ENCODE peak calls at places on chromosomes 1 and 21, in five cellular contexts. N is heart right ventricle, K is osteoblast, O is tibial nerve, R is IMR-90. U is an unnamed sample. For H3K4me1 and H3K9me3, the result is how much of the 10 kb centered on the place peaks cover.

GRCh38 chr1:193545171-193545570 is 358.8 kb upstream of the B3GALT2 start:
- DNase-seq in N (no peak), K (no peak), O (no peak), R (no peak), U (no peak)

GRCh38 chr1:95171270-95172245 is 54.4 kb downstream of the TLCD4 start:
- DNase-seq in N (no peak), K (no peak), O (no peak), R (no peak), U (no peak)

GRCh38 chr1:200372095-200372884 is 37.5 kb downstream of the ZNF281 start:
- DNase-seq in N (no peak), K (peak), O (no peak), R (peak), U (no peak)

GRCh38 chr1:2347907-2348306 is 43.4 kb downstream of the MORN1 start:
- DNase-seq in N (no peak), K (peak), O (no peak), R (no peak), U (peak)

GRCh38 chr1:78668427-78668826 is 18.8 kb downstream of the IFI44 start:
- DNase-seq in N (no peak), K (no peak), O (no peak), R (no peak), U (no peak)

GRCh38 chr1:5722635-5723157 is 269.5 kb downstream of the NPHP4 start:
- DNase-seq in N (no peak), K (peak), O (no peak), R (no peak), U (no peak)

GRCh38 chr1:205961970-205962820 is 18.9 kb upstream of the SLC26A9 start:
- DNase-seq in N (peak), K (peak), O (no peak), R (peak), U (no peak)

GRCh38 chr1:203290261-203291089 is 14.8 kb upstream of the BTG2 start:
- DNase-seq in N (peak), K (peak), O (peak), R (peak), U (peak)

GRCh38 chr1:176149939-176150807 is 56.9 kb downstream of the COP1 start:
- DNase-seq in N (no peak), K (no peak), O (no peak), R (no peak), U (no peak)

GRCh38 chr1:14300991-14301703 is 297.3 kb upstream of the KAZN start:
- DNase-seq in N (peak), K (no peak), O (no peak), R (no peak), U (peak)

GRCh38 chr21:31509108-31510017 is 150.1 kb upstream of the SOD1 start:
- DNase-seq in N (no peak), K (no peak), O (no peak), R (no peak), U (no peak)

GRCh38 chr1:8239039-8239305 is 78.9 kb upstream of the SLC45A1 start:
- DNase-seq in N (no peak), K (no peak), O (peak), R (peak), U (peak)

GRCh38 chr1:153488731-153489130 is 28.3 kb upstream of the S100A7 start:
- DNase-seq in N (peak), K (peak), O (no peak), R (no peak), U (no peak)

GRCh38 chr1:174875306-174875705 is 124.4 kb upstream of the CACYBP start:
- DNase-seq in N (no peak), K (no peak), O (no peak), R (no peak), U (no peak)

GRCh38 chr1:217417363-217417762 is 213.5 kb downstream of the GPATCH2 start:
- DNase-seq in N (no peak), K (no peak), O (no peak), R (no peak), U (no peak)

GRCh38 chr1:202247837-202248795 is 54.5 kb downstream of the LGR6 start:
- DNase-seq in N (no peak), K (peak), O (no peak), R (no peak), U (no peak)

GRCh38 chr1:118317836-118318614 is 133.0 kb upstream of the SPAG17 start:
- DNase-seq in N (no peak), K (no peak), O (no peak), R (no peak), U (peak)

GRCh38 chr1:214638474-214638807 is 35.4 kb downstream of the CENPF start:
- DNase-seq in N (no peak), K (no peak), O (no peak), R (no peak), U (peak)

GRCh38 chr1:203465943-203466342 is 9.7 kb upstream of the PRELP start:
- DNase-seq in N (peak), K (no peak), O (peak), R (no peak), U (peak)

GRCh38 chr21:16071082-16071481 is 341.3 kb downstream of the USP25 start:
- DNase-seq in N (no peak), K (no peak), O (no peak), R (no peak), U (peak)

GRCh38 chr1:38027201-38028104 is 14.9 kb downstream of the UTP11 start:
- DNase-seq in N (no peak), K (peak), O (no peak), R (no peak), U (no peak)

GRCh38 chr1:36111151-36111550 is 13.9 kb downstream of the COL8A2 start:
- DNase-seq in N (no peak), K (peak), O (no peak), R (no peak), U (no peak)

GRCh38 chr1:174794861-174795260 is 204.9 kb upstream of the CACYBP start:
- DNase-seq in N (no peak), K (no peak), O (no peak), R (no peak), U (no peak)

GRCh38 chr21:39788383-39788782 is 43.4 kb downstream of the IGSF5 start:
- DNase-seq in N (peak), K (no peak), O (peak), R (peak), U (peak)

GRCh38 chr21:42556960-42557359 is 43.3 kb downstream of the SLC37A1 start:
- DNase-seq in N (no peak), K (no peak), O (no peak), R (no peak), U (no peak)

GRCh38 chr1:162690672-162691434 is 58.6 kb downstream of the DDR2 start:
- DNase-seq in N (peak), K (peak), O (peak), R (peak), U (peak)

GRCh38 chr1:169348356-169349036 is 19.1 kb downstream of the NME7 start:
- DNase-seq in N (peak), K (no peak), O (peak), R (peak), U (no peak)

GRCh38 chr1:74689800-74690696 is 16.5 kb upstream of the ERICH3 start:
- DNase-seq in N (peak), K (no peak), O (peak), R (peak), U (no peak)

GRCh38 chr21:38668501-38668900 is 137.2 kb upstream of the ETS2 start:
- DNase-seq in N (no peak), K (no peak), O (no peak), R (no peak), U (no peak)

GRCh38 chr1:205301220-205301821 is 20.2 kb downstream of the NUAK2 start:
- DNase-seq in N (no peak), K (peak), O (no peak), R (peak), U (no peak)

GRCh38 chr1:18739956-18740355 is 109.3 kb downstream of the PAX7 start:
- DNase-seq in N (no peak), K (no peak), O (no peak), R (no peak), U (no peak)

GRCh38 chr1:56028244-56028643 is 551.1 kb downstream of the PLPP3 start:
- DNase-seq in N (no peak), K (peak), O (no peak), R (no peak), U (no peak)

GRCh38 chr1:23589506-23589872 is 30.2 kb upstream of the ID3 start:
- DNase-seq in N (no peak), K (no peak), O (no peak), R (no peak), U (no peak)

GRCh38 chr1:6508876-6509602 is 17.6 kb upstream of the PLEKHG5 start:
- DNase-seq in N (no peak), K (peak), O (no peak), R (no peak), U (peak)

GRCh38 chr1:116891396-116892072 is 18.2 kb upstream of the PTGFRN start:
- DNase-seq in N (no peak), K (no peak), O (no peak), R (no peak), U (no peak)

GRCh38 chr21:30345014-30345413 is 3.4 kb downstream of the KRTAP23-1 start:
- DNase-seq in N (no peak), K (no peak), O (no peak), R (no peak), U (no peak)

DNA sequence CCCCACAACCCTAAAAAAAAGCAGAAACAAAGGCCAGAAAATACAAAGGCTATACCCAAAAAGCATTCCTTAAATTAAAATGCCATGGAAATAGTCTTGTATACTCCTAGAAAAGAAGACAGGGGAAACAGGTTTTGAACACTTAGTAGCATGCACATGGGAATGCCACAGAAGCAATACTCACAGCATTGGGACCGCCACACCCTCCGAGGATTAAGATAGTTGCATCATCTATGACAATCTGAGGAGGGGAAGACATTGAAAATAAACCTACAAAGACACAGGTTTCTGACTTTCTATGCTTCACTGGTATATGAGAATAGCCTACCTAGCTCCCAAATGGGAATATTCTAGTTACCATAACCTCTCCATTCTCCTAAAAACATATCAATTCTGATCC is 15.9 kb upstream of the CPLANE2 start:
- DNase-seq in N (no peak), K (no peak), O (no peak), R (no peak), U (no peak)
- H3K4me1 ChIP-seq in N (under half), K (under half), O (under half), R (under half), U (under half)

DNA sequence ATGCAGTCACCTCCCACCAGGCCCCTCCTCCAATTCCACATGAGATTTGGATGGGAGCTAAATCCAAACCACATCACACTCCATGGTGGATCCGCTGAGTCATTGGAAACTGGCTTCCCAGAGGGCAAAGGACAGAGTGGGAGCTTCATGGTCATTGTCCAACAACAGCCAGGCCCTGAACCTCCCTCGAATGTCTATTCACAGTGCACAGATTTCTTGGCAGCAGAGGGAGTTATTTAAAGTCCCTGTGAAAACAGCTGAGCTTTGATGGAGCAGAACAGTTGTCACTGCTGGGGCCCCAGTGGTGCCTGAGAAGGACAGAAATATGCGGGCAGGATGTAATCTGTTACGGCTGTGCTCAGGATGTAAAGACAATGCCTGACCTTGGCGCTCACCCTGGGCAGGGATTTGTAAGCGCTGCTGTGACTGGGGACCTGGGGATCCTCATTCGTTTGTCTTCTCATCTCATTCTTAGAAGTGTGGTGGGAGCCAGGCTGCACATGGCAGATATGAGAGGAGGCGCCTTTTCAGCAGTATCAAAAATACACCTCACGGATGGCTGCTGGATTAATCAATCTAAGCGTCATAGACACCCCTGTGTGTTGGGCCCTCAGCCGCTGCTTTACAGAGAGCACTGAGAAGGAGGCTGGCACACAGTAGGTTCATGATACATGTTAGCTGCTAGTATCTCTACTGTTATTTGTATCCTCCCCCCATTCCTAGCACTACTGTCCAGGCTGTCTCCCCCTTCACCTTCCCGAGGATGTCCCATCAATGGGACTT is 439.4 kb downstream of the PTPRU start:
- DNase-seq in N (no peak), K (peak), O (peak), R (no peak), U (no peak)
- H3K9me3 ChIP-seq in N (under half), K (under half), O (under half), R (under half), U (under half)

GRCh38 chr1:179976970-179977651 is 22.5 kb downstream of the CEP350 start:
- DNase-seq in N (no peak), K (no peak), O (no peak), R (no peak), U (peak)
- H3K27ac ChIP-seq in N (no peak), K (peak), O (no peak), R (no peak), U (no peak)

DNA sequence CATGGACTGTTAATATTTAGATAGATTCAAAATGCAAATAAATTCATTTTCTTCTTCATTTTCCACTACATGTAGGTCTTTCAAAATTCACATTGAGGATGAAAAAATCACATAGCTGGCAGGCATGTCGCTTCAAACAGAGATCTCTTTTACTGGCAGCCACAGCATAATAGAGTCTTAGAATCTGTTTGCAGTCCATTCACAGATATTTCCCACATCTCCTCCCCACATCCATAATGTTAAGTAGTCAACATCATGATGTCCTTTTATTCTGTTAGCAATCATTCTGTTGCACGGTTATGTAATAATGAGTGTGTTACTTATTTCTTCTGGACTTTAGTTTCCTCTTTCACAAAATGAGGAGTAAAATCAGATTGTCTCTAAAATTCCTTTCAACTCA is 257.5 kb upstream of the SNX7 start:
- DNase-seq in N (no peak), K (no peak), O (no peak), R (no peak), U (no peak)
- H3K4me1 ChIP-seq in N (under half), K (under half), O (under half), R (under half), U (under half)

U was measured in right cardiac atrium.